ENCODE peak calls at places on chromosome 1, in seven cellular contexts. X is cardiac muscle cell, U is psoas muscle, L is OCI-LY7, Y is HepG2, K is heart left ventricle, I is pancreas. A is an unnamed sample.

GRCh38 chr1:157004771-157005170 is 40.8 kb downstream of the ARHGEF11 start:
- DNase-seq in L (no peak), X (no peak), U (no peak), Y (no peak), K (no peak), I (no peak), A (no peak)

GRCh38 chr1:178489399-178489798 is 7.4 kb downstream of the CLEC20A start:
- DNase-seq in Y (no peak), L (no peak), X (no peak), K (no peak), U (no peak), I (no peak), A (no peak)

GRCh38 chr1:213776974-213777373 is 210.8 kb upstream of the PROX1 start:
- DNase-seq in K (no peak), X (no peak), Y (no peak), L (no peak), I (no peak), U (no peak), A (no peak)

GRCh38 chr1:100799954-100800612 is 80.5 kb downstream of the VCAM1 start:
- DNase-seq in U (no peak), X (no peak), I (no peak), K (no peak), L (no peak), Y (peak; percentile 27), A (no peak)

GRCh38 chr1:188949701-188950100 is 1528.0 kb downstream of the BRINP3 start:
- DNase-seq in L (no peak), X (no peak), I (no peak), Y (no peak), U (no peak), K (no peak), A (no peak)

GRCh38 chr1:206484901-206485300 is 14.6 kb downstream of the IKBKE start:
- DNase-seq in U (no peak), K (peak; percentile 15), L (no peak), X (no peak), Y (no peak), I (no peak), A (no peak)

GRCh38 chr1:28954126-28954525 is 39.8 kb downstream of the EPB41 start:
- DNase-seq in K (no peak), Y (no peak), I (no peak), U (no peak), L (no peak), X (no peak), A (no peak)

GRCh38 chr1:172390243-172390619 is 30.3 kb upstream of the C1orf105 start:
- DNase-seq in X (no peak), Y (peak; percentile 30), L (no peak), I (no peak), U (no peak), K (peak; percentile 21), A (no peak)

GRCh38 chr1:156828414-156829085 is 11.9 kb upstream of the SH2D2A start:
- DNase-seq in U (no peak), Y (no peak), I (no peak), K (no peak), X (no peak), L (no peak), A (no peak)

GRCh38 chr1:29631361-29631760 is 395.0 kb downstream of the PTPRU start:
- DNase-seq in Y (no peak), U (no peak), L (no peak), K (no peak), I (no peak), X (no peak), A (no peak)

GRCh38 chr1:212142883-212143530 is 107.5 kb downstream of the DTL start:
- DNase-seq in Y (no peak), I (no peak), X (no peak), U (no peak), L (no peak), K (no peak), A (no peak)

GRCh38 chr1:181987334-181987870 is 74.1 kb downstream of the ZNF648 start:
- DNase-seq in U (no peak), X (no peak), Y (no peak), I (no peak), L (no peak), K (no peak), A (no peak)

GRCh38 chr1:87981810-87982209 is 653.1 kb downstream of the LMO4 start:
- DNase-seq in U (no peak), X (no peak), L (no peak), I (no peak), Y (no peak), K (no peak), A (no peak)

GRCh38 chr1:70896224-70896623 is 151.4 kb downstream of the PTGER3 start:
- DNase-seq in L (peak; percentile 5), K (no peak), I (no peak), U (no peak), X (no peak), Y (no peak), A (no peak)

GRCh38 chr1:207910678-207911354 is at the start of gene CD34:
- DNase-seq in K (peak; percentile 70), X (peak; percentile 45), Y (no peak), L (no peak), U (peak; percentile 75), I (no peak), A (no peak)

GRCh38 chr1:205947024-205947423 is 3.8 kb upstream of the SLC26A9 start:
- DNase-seq in K (no peak), Y (no peak), I (peak; percentile 39), X (no peak), L (no peak), U (peak; percentile 66), A (no peak)

GRCh38 chr1:44811714-44812151 is 3.4 kb downstream of the BTBD19 start:
- DNase-seq in L (no peak), X (no peak), U (peak; percentile 30), Y (no peak), I (no peak), K (peak; percentile 61), A (peak; percentile 76)

GRCh38 chr1:31371560-31371959 is 1.3 kb downstream of the FABP3 start:
- DNase-seq in K (no peak), I (no peak), X (peak; percentile 14), L (no peak), U (no peak), Y (peak; percentile 20), A (peak; percentile 35)

GRCh38 chr1:25523512-25523911 is 19.9 kb upstream of the LDLRAP1 start:
- DNase-seq in Y (no peak), U (no peak), L (peak; percentile 18), X (peak; percentile 84), I (no peak), K (no peak), A (no peak)

DNA sequence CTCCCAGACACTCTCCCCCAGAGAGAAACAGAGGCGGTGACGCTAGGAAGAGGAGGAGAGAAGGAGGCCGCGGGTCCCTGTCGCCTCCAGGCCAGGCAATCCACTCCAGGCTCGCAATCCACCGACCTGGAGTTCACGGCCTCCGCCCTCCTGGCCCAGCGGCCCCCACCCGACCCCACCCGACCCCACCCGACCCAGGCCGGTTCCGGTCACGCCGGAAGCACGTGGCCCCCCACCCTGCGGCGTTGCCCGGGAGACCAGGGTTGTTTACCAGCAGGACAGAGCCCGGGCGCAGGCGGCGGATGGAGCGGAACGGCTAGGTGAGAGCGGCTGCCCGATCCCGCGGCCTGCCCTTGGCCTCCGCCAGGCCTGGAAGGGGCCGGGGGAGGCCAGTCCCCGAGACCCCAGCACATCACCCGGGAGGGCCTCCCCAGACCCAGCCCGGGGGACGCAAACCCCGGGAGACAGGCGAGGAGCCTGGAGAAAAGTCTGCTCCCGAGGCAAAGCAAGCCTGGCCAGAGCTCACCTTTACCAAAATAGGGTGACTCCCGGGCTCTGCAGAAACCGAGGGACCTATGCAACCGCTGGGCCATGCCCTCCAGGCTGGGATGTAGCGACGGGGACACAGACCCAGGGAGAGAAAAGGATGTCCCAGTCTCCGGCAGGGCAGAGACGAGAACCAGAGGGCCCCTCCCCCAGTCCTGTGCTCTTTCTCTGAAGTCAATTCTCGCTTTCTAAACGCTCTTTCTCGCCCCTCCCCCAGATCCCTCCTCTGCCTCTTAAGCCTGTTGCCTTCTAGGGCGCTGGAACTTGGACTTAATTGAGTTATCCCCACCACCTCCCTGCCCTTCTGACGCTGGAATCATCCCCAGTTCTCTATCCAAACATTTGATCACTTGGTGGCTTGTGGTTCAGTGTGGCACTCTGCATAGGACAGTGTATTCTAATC is at the start of the genes PLA2G2C and UBXN10:
- DNase-seq in I (peak; percentile 54), X (peak; percentile 66), L (peak; percentile 64), K (peak; percentile 71), U (peak; percentile 78), Y (peak; percentile 13), A (peak; percentile 65)
- H3K4me3 ChIP-seq in I (peak within 1 kb of the TSS; percentile 18), X (peak within 1 kb of the TSS; percentile 49), L (peak within 1 kb of the TSS; percentile 63), K (peak within 1 kb of the TSS; percentile 35), U (peak within 1 kb of the TSS; percentile 58), Y (peak within 1 kb of the TSS; percentile 51), A (peak within 1 kb of the TSS; percentile 58)

GRCh38 chr1:77182083-77182482 is 37.1 kb downstream of the PIGK start:
- DNase-seq in X (no peak), U (no peak), K (no peak), L (no peak), Y (no peak), I (no peak), A (no peak)

GRCh38 chr1:77175230-77175844 is 43.9 kb downstream of the PIGK start:
- DNase-seq in U (no peak), K (no peak), Y (no peak), X (peak; percentile 1), L (peak; percentile 53), I (no peak), A (no peak)

GRCh38 chr1:77179632-77180031 is 39.6 kb downstream of the PIGK start:
- DNase-seq in X (no peak), U (no peak), K (no peak), L (no peak), Y (no peak), I (no peak), A (no peak)
- H3K9me3 ChIP-seq in X (no peaks in the 10 kb centered on the region), U (no peaks in the 10 kb centered on the region), K (peaks cover 32% of the 10 kb centered on the region), L (peaks cover 22% of the 10 kb centered on the region), Y (peaks cover 45% of the 10 kb centered on the region), I (no peaks in the 10 kb centered on the region), A (peaks cover 10% of the 10 kb centered on the region)

GRCh38 chr1:47224676-47225399 is 7.2 kb downstream of the TAL1 start:
- DNase-seq in X (no peak), L (no peak), K (no peak), U (no peak), I (no peak), Y (no peak), A (no peak)
- H3K27ac ChIP-seq in X (no peak overlapping the region), L (no peak overlapping the region), K (peak overlapping the region; percentile 62), U (no peak overlapping the region), I (no peak overlapping the region), Y (no peak overlapping the region), A (no peak overlapping the region)

GRCh38 chr1:160646711-160647328 is at the start of gene SLAMF1:
- DNase-seq in L (peak; percentile 39), I (no peak), Y (no peak), X (no peak), K (no peak), U (no peak), A (peak; percentile 54)
- H3K4me3 ChIP-seq in L (peak within 1 kb of the TSS; percentile 1), I (no peak within 1 kb of the TSS), Y (no peak within 1 kb of the TSS), X (no peak within 1 kb of the TSS), K (no peak within 1 kb of the TSS), U (no peak within 1 kb of the TSS), A (no peak within 1 kb of the TSS)